ENCODE peak calls at places on chromosomes 7 and 10, in seven cellular contexts. One of them, this sample, is unnamed.

GRCh38 chr7:135913404-135913803 is 63.8 kb downstream of the MTPN start:
- DNase-seq in left ventricle myocardium inferior: no peak
- DNase-seq in sigmoid colon: no peak
- DNase-seq in uterus: no peak
- DNase-seq in tibial artery: no peak
- DNase-seq in OCI-LY7: no peak
- DNase-seq in WERI-Rb-1: no peak
- DNase-seq in this sample: no peak

GRCh38 chr10:35027567-35027966 is 62.6 kb downstream of the CUL2 start:
- DNase-seq in left ventricle myocardium inferior: no peak
- DNase-seq in sigmoid colon: no peak
- DNase-seq in uterus: no peak
- DNase-seq in tibial artery: no peak
- DNase-seq in OCI-LY7: no peak
- DNase-seq in WERI-Rb-1: no peak
- DNase-seq in this sample: no peak

GRCh38 chr7:18040196-18040595 is 12.6 kb upstream of the PRPS1L1 start:
- DNase-seq in left ventricle myocardium inferior: no peak
- DNase-seq in sigmoid colon: no peak
- DNase-seq in uterus: no peak
- DNase-seq in tibial artery: no peak
- DNase-seq in OCI-LY7: no peak
- DNase-seq in WERI-Rb-1: no peak
- DNase-seq in this sample: no peak

GRCh38 chr10:29804025-29804852 is 169.5 kb upstream of the SVIL start:
- DNase-seq in left ventricle myocardium inferior: no peak
- DNase-seq in sigmoid colon: peak
- DNase-seq in uterus: peak
- DNase-seq in tibial artery: peak
- DNase-seq in OCI-LY7: no peak
- DNase-seq in WERI-Rb-1: no peak
- DNase-seq in this sample: no peak

GRCh38 chr10:66629976-66630375 is 295.9 kb upstream of the LRRTM3 start:
- DNase-seq in left ventricle myocardium inferior: no peak
- DNase-seq in sigmoid colon: no peak
- DNase-seq in uterus: no peak
- DNase-seq in tibial artery: no peak
- DNase-seq in OCI-LY7: no peak
- DNase-seq in WERI-Rb-1: no peak
- DNase-seq in this sample: no peak

GRCh38 chr7:80087768-80088170 is 46.9 kb upstream of the GNAI1 start:
- DNase-seq in left ventricle myocardium inferior: no peak
- DNase-seq in sigmoid colon: no peak
- DNase-seq in uterus: no peak
- DNase-seq in tibial artery: no peak
- DNase-seq in OCI-LY7: no peak
- DNase-seq in WERI-Rb-1: no peak
- DNase-seq in this sample: no peak

GRCh38 chr10:14403846-14404623 is 73.3 kb upstream of the FRMD4A start:
- DNase-seq in left ventricle myocardium inferior: no peak
- DNase-seq in sigmoid colon: no peak
- DNase-seq in uterus: no peak
- DNase-seq in tibial artery: no peak
- DNase-seq in OCI-LY7: no peak
- DNase-seq in WERI-Rb-1: no peak
- DNase-seq in this sample: no peak

GRCh38 chr10:70233109-70233938 is at the start of gene PPA1:
- DNase-seq in left ventricle myocardium inferior: peak
- DNase-seq in sigmoid colon: peak
- DNase-seq in uterus: peak
- DNase-seq in tibial artery: peak
- DNase-seq in OCI-LY7: peak
- DNase-seq in WERI-Rb-1: peak
- DNase-seq in this sample: peak

GRCh38 chr10:52539463-52539862 is 225.4 kb downstream of the DKK1 start:
- DNase-seq in left ventricle myocardium inferior: no peak
- DNase-seq in sigmoid colon: no peak
- DNase-seq in uterus: no peak
- DNase-seq in tibial artery: no peak
- DNase-seq in OCI-LY7: no peak
- DNase-seq in WERI-Rb-1: no peak
- DNase-seq in this sample: no peak

GRCh38 chr10:28777911-28778310 is 100.6 kb downstream of the BAMBI start:
- DNase-seq in left ventricle myocardium inferior: no peak
- DNase-seq in sigmoid colon: no peak
- DNase-seq in uterus: no peak
- DNase-seq in tibial artery: no peak
- DNase-seq in OCI-LY7: no peak
- DNase-seq in WERI-Rb-1: no peak
- DNase-seq in this sample: no peak

GRCh38 chr7:155972651-155973349 is 160.5 kb upstream of the SHH start:
- DNase-seq in left ventricle myocardium inferior: no peak
- DNase-seq in sigmoid colon: peak
- DNase-seq in uterus: no peak
- DNase-seq in tibial artery: peak
- DNase-seq in OCI-LY7: no peak
- DNase-seq in WERI-Rb-1: no peak
- DNase-seq in this sample: no peak

GRCh38 chr10:15399060-15399661 is 28.1 kb upstream of the FAM171A1 start:
- DNase-seq in left ventricle myocardium inferior: no peak
- DNase-seq in sigmoid colon: no peak
- DNase-seq in uterus: no peak
- DNase-seq in tibial artery: no peak
- DNase-seq in OCI-LY7: no peak
- DNase-seq in WERI-Rb-1: no peak
- DNase-seq in this sample: no peak

GRCh38 chr10:82609845-82610244 is 734.9 kb downstream of the NRG3 start:
- DNase-seq in left ventricle myocardium inferior: no peak
- DNase-seq in sigmoid colon: no peak
- DNase-seq in uterus: no peak
- DNase-seq in tibial artery: no peak
- DNase-seq in OCI-LY7: no peak
- DNase-seq in WERI-Rb-1: no peak
- DNase-seq in this sample: no peak

GRCh38 chr7:149289856-149290255 is 27.9 kb downstream of the ZNF783 start:
- DNase-seq in left ventricle myocardium inferior: no peak
- DNase-seq in sigmoid colon: no peak
- DNase-seq in uterus: no peak
- DNase-seq in tibial artery: no peak
- DNase-seq in OCI-LY7: no peak
- DNase-seq in WERI-Rb-1: no peak
- DNase-seq in this sample: no peak

GRCh38 chr7:149291036-149291835 is 29.2 kb downstream of the ZNF783 start:
- DNase-seq in left ventricle myocardium inferior: no peak
- DNase-seq in sigmoid colon: no peak
- DNase-seq in uterus: no peak
- DNase-seq in tibial artery: no peak
- DNase-seq in OCI-LY7: peak
- DNase-seq in WERI-Rb-1: no peak
- DNase-seq in this sample: no peak

GRCh38 chr7:149293338-149293737 is 31.3 kb downstream of the ZNF783 start:
- DNase-seq in left ventricle myocardium inferior: no peak
- DNase-seq in sigmoid colon: no peak
- DNase-seq in uterus: no peak
- DNase-seq in tibial artery: no peak
- DNase-seq in OCI-LY7: no peak
- DNase-seq in WERI-Rb-1: no peak
- DNase-seq in this sample: no peak

GRCh38 chr7:149293946-149294640 is 32.1 kb downstream of the ZNF783 start:
- DNase-seq in left ventricle myocardium inferior: no peak
- DNase-seq in sigmoid colon: no peak
- DNase-seq in uterus: no peak
- DNase-seq in tibial artery: no peak
- DNase-seq in OCI-LY7: no peak
- DNase-seq in WERI-Rb-1: no peak
- DNase-seq in this sample: no peak

DNA sequence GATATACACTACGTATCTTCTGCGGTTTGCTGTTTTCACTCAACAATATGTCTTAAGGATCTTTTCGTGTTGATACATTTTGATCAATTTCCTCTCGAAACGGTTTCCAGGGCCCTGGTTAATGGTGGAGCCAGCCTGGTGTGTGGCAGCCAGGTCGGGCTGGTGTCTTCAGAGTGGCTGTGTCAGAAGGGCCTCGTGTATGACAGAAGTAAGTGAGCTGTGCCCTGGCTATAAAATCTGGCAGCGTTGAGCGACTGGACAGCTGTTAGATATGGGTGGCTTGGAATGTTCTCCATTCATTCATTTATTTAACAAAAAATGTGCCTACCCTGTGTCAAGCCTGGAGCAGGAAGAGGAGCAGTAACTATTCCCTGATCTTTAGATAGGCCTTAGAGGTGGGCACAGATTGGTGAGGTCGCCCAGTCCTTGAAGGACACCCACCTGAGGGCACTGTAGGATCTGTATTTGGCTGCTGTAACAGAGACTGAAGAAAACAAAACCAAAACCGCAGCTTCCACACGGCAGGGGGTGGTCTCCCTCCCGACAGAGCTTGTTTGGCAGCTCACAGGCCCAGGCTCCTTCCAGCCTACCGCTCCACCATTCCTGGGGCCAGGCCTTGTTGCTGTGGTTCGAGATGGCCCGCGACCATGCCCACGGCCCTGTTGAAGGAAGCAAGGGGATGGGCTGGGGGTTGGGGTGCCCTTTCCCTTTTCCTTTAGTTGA is 30.3 kb downstream of the ZNF783 start:
- DNase-seq in left ventricle myocardium inferior: no peak
- DNase-seq in sigmoid colon: no peak
- DNase-seq in uterus: no peak
- DNase-seq in tibial artery: no peak
- DNase-seq in OCI-LY7: no peak
- DNase-seq in WERI-Rb-1: no peak
- DNase-seq in this sample: no peak
- TF ChIP-seq CTCF in left ventricle myocardium inferior: no peak
- TF ChIP-seq CTCF in sigmoid colon: no peak
- TF ChIP-seq CTCF in uterus: no peak
- TF ChIP-seq CTCF in tibial artery: no peak
- TF ChIP-seq CTCF in OCI-LY7: no peak
- TF ChIP-seq CTCF in WERI-Rb-1: no peak
- TF ChIP-seq CTCF in this sample: no peak

DNA sequence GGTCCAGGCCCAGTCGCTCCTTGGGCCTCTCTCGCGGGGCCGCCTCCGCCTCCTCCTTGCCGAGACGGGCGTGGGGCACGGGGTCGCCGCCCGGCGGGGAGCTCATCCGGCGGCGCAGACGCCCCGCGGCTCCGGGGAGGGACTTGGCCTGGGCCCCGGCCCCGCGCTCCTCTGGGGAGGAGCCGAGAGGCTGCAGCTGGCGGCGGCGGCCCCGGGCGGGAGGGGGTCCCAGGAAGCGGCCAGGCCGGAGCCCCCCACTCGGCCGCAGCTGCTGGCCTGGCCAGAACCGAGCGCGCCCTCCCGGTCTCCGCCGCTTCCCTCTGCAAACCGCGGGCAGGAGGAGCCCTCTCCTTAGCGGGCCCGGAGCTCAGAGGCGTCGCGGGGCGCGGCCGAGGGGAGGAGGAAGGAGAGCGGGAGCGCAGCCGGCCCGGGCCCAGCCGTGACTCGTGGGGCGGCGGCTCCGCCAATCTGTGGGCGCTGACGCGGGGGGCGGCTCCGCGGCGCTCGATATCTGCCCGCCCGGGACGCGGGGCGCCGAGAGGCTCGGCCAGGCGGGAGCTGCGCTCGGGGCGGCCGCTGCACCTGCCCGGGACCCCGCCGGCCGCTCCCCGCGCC is at the start of gene FAM20C:
- DNase-seq in left ventricle myocardium inferior: peak
- DNase-seq in sigmoid colon: peak
- DNase-seq in uterus: peak
- DNase-seq in tibial artery: peak
- DNase-seq in OCI-LY7: no peak
- DNase-seq in WERI-Rb-1: peak
- DNase-seq in this sample: peak
- H3K27ac ChIP-seq in left ventricle myocardium inferior: peak
- H3K27ac ChIP-seq in sigmoid colon: peak
- H3K27ac ChIP-seq in uterus: peak
- H3K27ac ChIP-seq in tibial artery: peak
- H3K27ac ChIP-seq in OCI-LY7: no peak
- H3K27ac ChIP-seq in WERI-Rb-1: peak
- H3K27ac ChIP-seq in this sample: peak

GRCh38 chr10:121448768-121449456 is 149.3 kb downstream of the FGFR2 start:
- DNase-seq in left ventricle myocardium inferior: no peak
- DNase-seq in sigmoid colon: no peak
- DNase-seq in uterus: no peak
- DNase-seq in tibial artery: no peak
- DNase-seq in OCI-LY7: no peak
- DNase-seq in WERI-Rb-1: no peak
- DNase-seq in this sample: no peak
- H3K4me3 ChIP-seq in left ventricle myocardium inferior: no peak
- H3K4me3 ChIP-seq in sigmoid colon: no peak
- H3K4me3 ChIP-seq in uterus: no peak
- H3K4me3 ChIP-seq in tibial artery: no peak
- H3K4me3 ChIP-seq in OCI-LY7: no peak
- H3K4me3 ChIP-seq in WERI-Rb-1: no peak
- H3K4me3 ChIP-seq in this sample: no peak

DNA sequence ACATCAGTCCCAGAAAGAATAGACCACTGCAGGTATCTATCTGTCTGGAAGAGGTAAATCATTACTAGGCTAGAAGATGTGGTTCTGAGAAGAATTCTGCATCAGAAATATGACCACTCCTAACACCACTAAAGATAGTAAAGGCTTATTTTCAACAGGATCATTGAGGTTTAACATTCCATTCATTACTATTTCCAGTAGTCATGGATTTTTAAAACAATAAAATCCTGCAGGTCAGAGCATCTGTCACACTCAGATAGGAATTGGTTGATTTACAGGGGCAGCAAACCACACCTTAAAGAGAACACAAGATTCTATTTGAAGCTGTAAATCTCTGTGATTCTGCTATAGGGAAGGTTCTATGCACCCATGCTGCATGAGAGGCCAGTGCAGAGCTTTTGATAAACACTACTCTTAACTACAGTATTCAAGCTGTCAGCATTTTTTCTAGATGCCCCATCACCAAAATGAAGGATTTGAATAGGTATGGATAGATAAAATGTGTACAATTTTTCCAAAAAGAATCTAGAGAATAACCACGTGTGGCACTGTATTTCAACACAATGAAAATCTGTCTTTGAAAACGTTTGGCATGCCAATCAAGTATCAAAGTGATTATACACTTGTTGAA is 14.6 kb downstream of the LRRC17 start:
- DNase-seq in left ventricle myocardium inferior: no peak
- DNase-seq in sigmoid colon: no peak
- DNase-seq in uterus: no peak
- DNase-seq in tibial artery: no peak
- DNase-seq in OCI-LY7: no peak
- DNase-seq in WERI-Rb-1: no peak
- DNase-seq in this sample: no peak
- TF ChIP-seq CTCF in left ventricle myocardium inferior: no peak
- TF ChIP-seq CTCF in sigmoid colon: no peak
- TF ChIP-seq CTCF in uterus: no peak
- TF ChIP-seq CTCF in tibial artery: no peak
- TF ChIP-seq CTCF in OCI-LY7: no peak
- TF ChIP-seq CTCF in WERI-Rb-1: no peak
- TF ChIP-seq CTCF in this sample: no peak

This sample was measured in heart right ventricle.